ENCODE peak calls at places on chromosome 15, in six cellular contexts. P is dorsolateral prefrontal cortex, K is epithelial cell of esophagus, I is lower lobe of right lung, S is HepG2, N is chondrocyte. F is an unnamed sample.

GRCh38 chr15:100809151-100809550 is 70.5 kb upstream of the ALDH1A3 start:
- DNase-seq in P (no peak), K (peak), I (no peak), S (no peak), N (no peak), F (no peak)

GRCh38 chr15:31294067-31294466 is 32.6 kb upstream of the KLF13 start:
- DNase-seq in P (no peak), K (no peak), I (no peak), S (no peak), N (no peak), F (no peak)

GRCh38 chr15:74130089-74130848 is at the start of gene ISLR2:
- DNase-seq in P (no peak), K (no peak), I (no peak), S (no peak), N (no peak), F (no peak)

GRCh38 chr15:93141373-93141790 is 52.4 kb upstream of the RGMA start:
- DNase-seq in P (no peak), K (no peak), I (no peak), S (no peak), N (no peak), F (no peak)

GRCh38 chr15:49815937-49816336 is 195.1 kb downstream of the DTWD1 start:
- DNase-seq in P (no peak), K (no peak), I (no peak), S (no peak), N (no peak), F (no peak)

GRCh38 chr15:98177950-98178848 is 217.7 kb downstream of the ARRDC4 start:
- DNase-seq in P (no peak), K (peak), I (no peak), S (peak), N (no peak), F (peak)

GRCh38 chr15:73153447-73153846 is 101.2 kb downstream of the NEO1 start:
- DNase-seq in P (no peak), K (no peak), I (no peak), S (no peak), N (no peak), F (no peak)

GRCh38 chr15:33211409-33211808 is 16.9 kb upstream of the FMN1 start:
- DNase-seq in P (no peak), K (no peak), I (no peak), S (no peak), N (no peak), F (no peak)

GRCh38 chr15:101451192-101451799 is 38.2 kb downstream of the PCSK6 start:
- DNase-seq in P (no peak), K (no peak), I (no peak), S (no peak), N (no peak), F (peak)

GRCh38 chr15:70245932-70246622 is 148.4 kb upstream of the TLE3 start:
- DNase-seq in P (no peak), K (peak), I (peak), S (no peak), N (peak), F (peak)

GRCh38 chr15:70242962-70243685 is 145.4 kb upstream of the TLE3 start:
- DNase-seq in P (no peak), K (peak), I (no peak), S (no peak), N (no peak), F (no peak)

GRCh38 chr15:70241561-70242320 is 144.0 kb upstream of the TLE3 start:
- DNase-seq in P (no peak), K (no peak), I (no peak), S (no peak), N (no peak), F (no peak)

GRCh38 chr15:70244978-70245542 is 147.3 kb upstream of the TLE3 start:
- DNase-seq in P (no peak), K (no peak), I (no peak), S (no peak), N (no peak), F (no peak)

GRCh38 chr15:70243686-70244540 is 146.2 kb upstream of the TLE3 start:
- DNase-seq in P (no peak), K (no peak), I (no peak), S (no peak), N (no peak), F (no peak)
- TF ChIP-seq CTCF in P (no peak), K (no peak), I (no peak), S (no peak), N (peak), F (no peak)

GRCh38 chr15:34892963-34893591 is 76.5 kb downstream of the AQR start:
- DNase-seq in P (no peak), K (no peak), I (no peak), S (no peak), N (no peak), F (no peak)

GRCh38 chr15:34890424-34890823 is 79.1 kb downstream of the AQR start:
- DNase-seq in P (no peak), K (no peak), I (no peak), S (no peak), N (no peak), F (no peak)

GRCh38 chr15:34893967-34894366 is 75.6 kb downstream of the AQR start:
- DNase-seq in P (no peak), K (no peak), I (no peak), S (no peak), N (no peak), F (no peak)

GRCh38 chr15:34900748-34901147 is 68.8 kb downstream of the AQR start:
- DNase-seq in P (no peak), K (no peak), I (no peak), S (no peak), N (no peak), F (no peak)

GRCh38 chr15:34896183-34896582 is 73.4 kb downstream of the AQR start:
- DNase-seq in P (no peak), K (no peak), I (no peak), S (no peak), N (no peak), F (no peak)
- TF ChIP-seq CTCF in P (no peak), K (no peak), I (no peak), S (no peak), N (no peak), F (no peak)

GRCh38 chr15:45667002-45667401 is 32.2 kb downstream of the SQOR start:
- DNase-seq in P (no peak), K (no peak), I (no peak), S (no peak), N (no peak), F (no peak)

GRCh38 chr15:45668386-45668785 is 33.6 kb downstream of the SQOR start:
- DNase-seq in P (no peak), K (no peak), I (peak), S (no peak), N (no peak), F (no peak)

GRCh38 chr15:45664451-45664850 is 29.6 kb downstream of the SQOR start:
- DNase-seq in P (no peak), K (no peak), I (no peak), S (no peak), N (no peak), F (no peak)

GRCh38 chr15:45665261-45665660 is 30.4 kb downstream of the SQOR start:
- DNase-seq in P (no peak), K (no peak), I (no peak), S (no peak), N (no peak), F (no peak)

GRCh38 chr15:45666119-45666875 is 31.5 kb downstream of the SQOR start:
- DNase-seq in P (no peak), K (no peak), I (no peak), S (no peak), N (no peak), F (no peak)
- TF ChIP-seq CTCF in P (no peak), K (peak), I (no peak), S (no peak), N (no peak), F (no peak)

GRCh38 chr15:62124953-62125263 is 40.2 kb downstream of the C2CD4B start:
- DNase-seq in P (no peak), K (no peak), I (no peak), S (no peak), N (no peak), F (no peak)

GRCh38 chr15:62128916-62129315 is 36.2 kb downstream of the C2CD4B start:
- DNase-seq in P (no peak), K (no peak), I (no peak), S (no peak), N (no peak), F (no peak)

GRCh38 chr15:62124176-62124952 is 40.7 kb downstream of the C2CD4B start:
- DNase-seq in P (no peak), K (peak), I (no peak), S (peak), N (no peak), F (no peak)

GRCh38 chr15:62126364-62126763 is 38.7 kb downstream of the C2CD4B start:
- DNase-seq in P (no peak), K (no peak), I (no peak), S (no peak), N (no peak), F (no peak)

GRCh38 chr15:62125763-62126162 is 39.3 kb downstream of the C2CD4B start:
- DNase-seq in P (no peak), K (peak), I (no peak), S (peak), N (no peak), F (peak)
- TF ChIP-seq CTCF in P (peak), K (peak), I (peak), S (peak), N (peak), F (peak)

DNA sequence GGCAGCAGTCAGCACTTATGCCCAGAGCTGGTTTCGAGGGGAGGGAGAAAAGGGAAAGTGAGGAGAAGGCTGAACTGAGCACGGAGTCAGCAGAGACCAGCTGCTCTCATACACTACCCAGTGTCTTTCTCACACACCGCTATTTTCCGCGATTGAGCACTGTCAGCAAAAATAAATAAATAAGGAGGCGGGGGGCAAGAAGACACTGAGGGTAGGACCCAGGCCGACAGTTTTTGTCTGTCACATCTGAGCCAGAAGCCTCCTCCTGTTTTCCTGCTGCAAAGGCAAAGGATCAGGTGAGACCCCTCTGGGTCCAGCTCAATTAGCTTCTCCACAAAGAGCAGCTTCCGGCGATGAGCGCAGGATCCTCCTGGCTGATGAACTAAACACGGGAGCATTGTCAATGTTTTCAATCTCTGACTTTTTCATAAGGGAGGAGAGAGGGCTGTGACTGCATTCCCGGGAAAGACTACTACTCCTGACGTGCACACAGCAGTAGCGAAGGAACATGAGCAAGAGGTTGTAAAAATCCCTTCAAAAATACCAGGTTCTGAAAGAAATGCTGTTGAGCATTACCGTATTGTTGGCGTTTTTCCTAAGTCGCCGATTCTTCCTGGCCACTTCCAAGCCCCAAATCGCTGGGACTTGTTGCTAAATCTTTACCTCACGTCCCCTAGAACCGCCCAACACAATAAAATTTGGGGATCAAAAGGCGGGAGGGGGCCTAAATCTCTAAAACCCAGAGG is 1.2 kb downstream of the FRMD5 start:
- DNase-seq in P (no peak), K (peak), I (no peak), S (no peak), N (no peak), F (peak)
- TF ChIP-seq CTCF in P (no peak), K (no peak), I (no peak), S (no peak), N (no peak), F (no peak)

DNA sequence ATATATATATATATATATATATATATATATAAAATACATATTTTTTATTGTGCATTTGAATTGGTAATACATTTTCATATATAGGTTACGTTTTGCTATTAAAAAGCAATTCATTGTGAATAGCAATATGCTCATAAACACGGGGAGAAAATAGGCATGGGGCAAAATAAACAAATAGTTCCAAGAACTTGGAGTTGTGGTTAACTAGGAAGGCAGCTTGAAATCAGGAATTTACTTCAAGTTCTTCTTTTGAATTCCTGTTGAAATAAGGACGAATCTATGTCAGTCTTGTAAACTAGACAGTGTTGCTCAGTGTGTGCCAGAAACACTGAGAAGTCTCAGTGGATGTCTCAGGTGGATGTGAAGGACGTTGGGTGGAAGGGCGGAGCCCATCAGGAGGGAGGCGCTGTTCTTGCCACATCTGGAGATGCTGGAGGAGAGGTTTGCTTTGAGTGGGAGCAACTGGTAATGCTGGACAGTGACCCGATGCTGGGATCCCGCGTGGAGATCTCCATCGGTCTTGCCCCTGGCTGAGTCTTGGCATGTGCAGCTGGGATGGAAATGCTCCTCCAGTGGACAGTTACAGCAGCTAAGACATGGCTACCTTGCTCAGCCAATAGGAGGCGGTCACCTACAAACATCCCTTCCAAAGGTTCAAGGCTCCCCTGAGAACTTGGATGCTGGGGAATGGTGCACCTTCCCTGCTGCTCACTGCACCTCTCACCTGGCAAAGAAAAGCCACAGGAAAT is 2.5 kb downstream of the IL16 start:
- DNase-seq in P (no peak), K (no peak), I (no peak), S (no peak), N (no peak), F (no peak)
- TF ChIP-seq CTCF in P (no peak), K (no peak), I (no peak), S (no peak), N (no peak), F (no peak)

DNA sequence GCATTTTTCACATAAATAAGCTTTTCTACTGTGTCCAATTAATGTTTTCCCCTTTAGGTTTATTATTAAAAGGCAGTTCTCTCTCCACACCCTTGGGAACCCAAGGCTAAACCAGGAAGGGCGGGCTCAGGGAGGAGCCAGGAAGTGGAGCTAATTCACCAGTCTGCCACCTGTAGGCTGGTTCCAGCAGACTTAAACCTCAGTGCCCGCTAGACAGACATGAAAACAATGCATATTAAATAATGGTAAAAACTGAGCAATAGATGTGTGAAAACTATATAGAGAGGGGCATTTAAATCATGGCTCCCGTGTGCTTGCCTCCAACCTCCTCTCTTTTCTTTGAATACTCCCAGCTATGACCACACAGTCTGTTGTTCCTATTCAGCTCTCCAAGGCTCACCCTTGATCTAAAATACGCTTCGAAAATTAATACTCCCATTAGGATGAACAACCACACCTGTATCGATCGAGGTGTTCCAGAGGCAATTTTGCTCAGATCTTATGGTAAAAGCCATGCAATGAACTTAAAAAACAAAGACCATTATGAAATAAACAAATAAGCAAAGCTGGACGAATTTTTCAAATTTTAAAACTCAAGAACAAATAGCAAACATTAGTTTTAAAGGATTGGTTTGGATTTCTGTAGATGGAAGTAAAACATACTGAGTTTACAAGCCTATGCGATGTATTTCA is 253.3 kb downstream of the TJP1 start:
- DNase-seq in P (no peak), K (peak), I (no peak), S (peak), N (no peak), F (no peak)
- TF ChIP-seq CTCF in P (no peak), K (peak), I (peak), S (peak), N (peak), F (no peak)

F was measured in adrenal gland.